ENCODE peak calls at places on chromosomes 6 and 20, in four cellular contexts. F is H1, U is HepG2, D is K562. W is an unnamed sample.

GRCh38 chr6:40779399-40779798 is 192.2 kb upstream of the LRFN2 start:
- DNase-seq in F (no peak), U (no peak), D (no peak), W (peak)

GRCh38 chr20:18718129-18718528 is 95.5 kb upstream of the SCP2D1 start:
- DNase-seq in F (no peak), U (no peak), D (no peak), W (no peak)

GRCh38 chr20:6114696-6115095 is 8.1 kb downstream of the FERMT1 start:
- DNase-seq in F (no peak), U (no peak), D (no peak), W (no peak)

GRCh38 chr6:18845891-18846290 is 458.7 kb downstream of the RNF144B start:
- DNase-seq in F (no peak), U (no peak), D (no peak), W (no peak)

GRCh38 chr20:48826883-48827771 is 672 bp downstream of the PREX1 start:
- DNase-seq in F (peak), U (no peak), D (no peak), W (no peak)

GRCh38 chr6:35044771-35045275 is 96.3 kb downstream of the TCP11 start:
- DNase-seq in F (no peak), U (no peak), D (no peak), W (no peak)

GRCh38 chr6:138517635-138518034 is 18.3 kb upstream of the NHSL1 start:
- DNase-seq in F (peak), U (peak), D (peak), W (no peak)

GRCh38 chr6:163739968-163740367 is 325.4 kb downstream of the QKI start:
- DNase-seq in F (no peak), U (no peak), D (no peak), W (no peak)

GRCh38 chr6:48611332-48611731 is 500.3 kb upstream of the PTCHD4 start:
- DNase-seq in F (no peak), U (no peak), D (no peak), W (no peak)

GRCh38 chr6:19303381-19303780 is 533.8 kb upstream of the ID4 start:
- DNase-seq in F (no peak), U (no peak), D (no peak), W (no peak)

GRCh38 chr6:32637219-32637880 is at the start of gene HLA-DQA1:
- DNase-seq in F (no peak), U (no peak), D (no peak), W (no peak)

GRCh38 chr20:44681796-44682566 is 30.5 kb upstream of the ADA start:
- DNase-seq in F (no peak), U (no peak), D (no peak), W (no peak)

DNA sequence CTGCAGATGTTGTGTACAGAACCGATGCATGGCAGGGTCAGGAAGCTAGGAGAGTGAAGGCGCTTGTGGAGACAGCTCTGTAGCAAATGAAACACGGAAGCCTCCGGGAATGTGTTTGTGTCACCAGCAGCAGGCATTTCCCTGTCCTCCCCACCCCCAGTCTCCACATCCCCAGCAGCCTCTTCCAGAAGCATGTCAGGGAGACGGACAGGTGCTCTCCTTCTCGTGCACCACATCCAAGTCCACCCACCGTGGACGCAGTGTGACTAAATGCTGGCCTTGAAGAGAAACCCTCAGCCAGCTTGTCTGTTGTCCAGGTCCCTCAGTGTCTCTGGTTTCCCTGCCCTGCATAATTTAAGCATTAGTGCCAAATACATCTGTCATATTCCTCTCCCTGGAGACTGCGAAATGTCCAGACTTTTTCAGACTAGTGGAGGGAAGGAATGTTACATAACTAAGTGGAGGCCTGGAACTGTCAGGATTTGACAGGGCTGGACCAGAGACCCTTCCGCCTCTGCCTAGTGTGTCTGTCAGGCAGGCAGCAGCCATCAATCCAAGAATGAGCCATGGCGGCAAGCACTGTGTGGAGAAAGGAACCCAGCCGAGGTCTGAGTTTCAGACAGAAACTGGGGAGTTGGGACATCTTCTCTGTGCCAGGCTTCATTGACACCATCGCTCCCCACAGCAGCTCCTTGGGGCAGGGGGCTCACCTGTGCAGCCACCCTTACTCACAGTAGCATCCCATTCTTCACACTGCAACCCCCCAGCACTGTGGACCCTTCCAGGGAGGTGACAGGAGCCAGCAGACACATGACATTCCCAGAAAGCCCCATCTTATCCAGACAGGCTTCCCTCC is 26.6 kb upstream of the PI16 start:
- DNase-seq in F (no peak), U (no peak), D (no peak), W (no peak)
- TF ChIP-seq RNF2 in F (no peak), U (no peak), D (no peak), W (no peak)

GRCh38 chr6:113073611-113074191 is 726.6 kb downstream of the RFPL4B start:
- DNase-seq in F (no peak), U (no peak), D (no peak), W (no peak)
- TF ChIP-seq RNF2 in F (no peak), U (no peak), D (no peak), W (no peak)

DNA sequence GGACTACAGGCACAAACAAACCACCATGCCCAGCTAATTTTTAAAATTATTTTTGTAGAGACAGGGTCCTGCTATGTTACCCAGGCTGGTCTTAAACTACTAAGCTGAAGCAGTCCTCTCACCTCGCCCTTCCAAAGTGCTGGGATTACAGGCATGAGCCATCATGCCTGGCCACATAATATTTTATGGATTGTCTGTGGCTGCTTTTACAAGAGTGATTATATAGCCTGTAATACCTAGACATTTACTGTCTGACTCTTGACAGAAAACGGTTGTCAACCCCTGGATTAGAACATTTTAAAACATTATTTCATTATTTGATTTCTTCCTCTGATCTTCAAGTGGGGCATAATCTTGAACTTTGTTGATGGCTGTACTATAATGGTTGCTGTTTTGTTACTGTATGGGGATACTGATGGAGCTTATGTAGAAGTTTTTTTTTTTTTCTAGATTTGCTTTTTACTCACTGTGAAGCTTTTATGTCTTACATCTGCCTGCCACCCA is 14.3 kb downstream of the PARD6B start:
- DNase-seq in F (no peak), U (no peak), D (no peak), W (no peak)
- TF ChIP-seq RNF2 in F (no peak), U (no peak), D (no peak), W (no peak)

GRCh38 chr6:150271501-150272263 is 97.1 kb upstream of the IYD start:
- DNase-seq in F (no peak), U (no peak), D (peak), W (no peak)

GRCh38 chr6:150271172-150271500 is 97.7 kb upstream of the IYD start:
- DNase-seq in F (no peak), U (no peak), D (no peak), W (no peak)

GRCh38 chr6:150270330-150271052 is 98.3 kb upstream of the IYD start:
- DNase-seq in F (no peak), U (no peak), D (no peak), W (no peak)

GRCh38 chr6:150269130-150269856 is 99.5 kb upstream of the IYD start:
- DNase-seq in F (no peak), U (no peak), D (no peak), W (no peak)

GRCh38 chr6:150269857-150270223 is 99.0 kb upstream of the IYD start:
- DNase-seq in F (no peak), U (peak), D (peak), W (peak)
- TF ChIP-seq RNF2 in F (no peak), U (no peak), D (peak), W (no peak)

W was measured in A549.